ENCODE peak calls at places on chromosome 1, in six cellular contexts. X, C, Z, M, F and V are unnamed samples.

GRCh38 chr1:173249349-173249748 is 42.2 kb upstream of the TNFSF4 start:
- DNase-seq in M (no peak), X (no peak), C (no peak), F (no peak), Z (no peak), V (no peak)

GRCh38 chr1:21925334-21925940 is 11.7 kb downstream of the HSPG2 start:
- DNase-seq in M (no peak), F (no peak), X (no peak), Z (no peak), C (no peak), V (no peak)

GRCh38 chr1:181349512-181349911 is 133.8 kb upstream of the CACNA1E start:
- DNase-seq in F (no peak), M (no peak), C (no peak), Z (no peak), X (no peak), V (no peak)

GRCh38 chr1:201686709-201687455 is 142.1 kb upstream of the IPO9 start:
- DNase-seq in C (no peak), M (no peak), F (no peak), Z (no peak), X (peak; percentile 45), V (no peak)

GRCh38 chr1:97047412-97047793 is 325.8 kb downstream of the PTBP2 start:
- DNase-seq in Z (no peak), C (no peak), X (no peak), M (no peak), F (no peak), V (no peak)

GRCh38 chr1:42469727-42470126 is 6.6 kb downstream of the CCDC30 start:
- DNase-seq in F (no peak), X (no peak), M (no peak), Z (no peak), C (no peak), V (no peak)

GRCh38 chr1:185375583-185375982 is 58.5 kb upstream of the IVNS1ABP start:
- DNase-seq in M (no peak), C (no peak), Z (no peak), X (no peak), F (no peak), V (no peak)

GRCh38 chr1:219413523-219413922 is 199.4 kb downstream of the ZC3H11B start:
- DNase-seq in F (no peak), M (no peak), X (no peak), C (no peak), Z (no peak), V (no peak)

GRCh38 chr1:186225089-186225488 is 150.0 kb downstream of the TPR start:
- DNase-seq in X (no peak), M (no peak), C (no peak), F (no peak), Z (no peak), V (no peak)

GRCh38 chr1:229085291-229085690 is 185.6 kb upstream of the RAB4A start:
- DNase-seq in M (no peak), X (no peak), C (no peak), Z (no peak), F (no peak), V (no peak)

GRCh38 chr1:6827081-6827480 is 41.8 kb downstream of the CAMTA1 start:
- DNase-seq in Z (no peak), X (no peak), C (no peak), F (no peak), M (no peak), V (no peak)

GRCh38 chr1:45522324-45523104 is 830 bp upstream of the PRDX1 start:
- DNase-seq in Z (peak; percentile 44), F (no peak), C (no peak), X (peak; percentile 35), M (no peak), V (no peak)

GRCh38 chr1:153633161-153633746 is 612 bp upstream of the CHTOP start:
- DNase-seq in M (no peak), C (no peak), X (no peak), Z (no peak), F (peak; percentile 45), V (no peak)

GRCh38 chr1:184590163-184590750 is 164.4 kb downstream of the EDEM3 start:
- DNase-seq in X (no peak), C (no peak), F (no peak), M (no peak), Z (no peak), V (no peak)

GRCh38 chr1:187794561-187794960 is 965.8 kb downstream of the PLA2G4A start:
- DNase-seq in F (no peak), X (no peak), M (no peak), Z (no peak), C (no peak), V (no peak)

GRCh38 chr1:99818063-99818699 is 32.0 kb upstream of the AGL start:
- DNase-seq in C (no peak), F (no peak), X (no peak), Z (no peak), M (no peak), V (no peak)

GRCh38 chr1:3824650-3825049 is 28.4 kb upstream of the LRRC47 start:
- DNase-seq in C (no peak), M (no peak), X (no peak), Z (no peak), F (no peak), V (no peak)

GRCh38 chr1:49465486-49466185 is 558.1 kb downstream of the AGBL4 start:
- DNase-seq in M (no peak), X (no peak), F (no peak), C (no peak), Z (no peak), V (no peak)

GRCh38 chr1:40313958-40314720 is 2.9 kb downstream of the COL9A2 start:
- DNase-seq in C (no peak), X (no peak), M (no peak), Z (no peak), F (no peak), V (peak; percentile 30)

GRCh38 chr1:155326020-155326526 is 5.4 kb downstream of the RUSC1 start:
- DNase-seq in F (no peak), C (no peak), X (no peak), M (no peak), Z (no peak), V (no peak)

GRCh38 chr1:222754386-222755139 is 17.6 kb downstream of the FAM177B start:
- DNase-seq in X (no peak), Z (no peak), F (no peak), C (no peak), M (no peak), V (no peak)

GRCh38 chr1:3192825-3193224 is 123.8 kb downstream of the PRDM16 start:
- DNase-seq in C (no peak), M (no peak), Z (no peak), F (no peak), X (no peak), V (peak; percentile 7)

GRCh38 chr1:115189814-115190541 is 100.7 kb upstream of the TSPAN2 start:
- DNase-seq in X (no peak), C (no peak), Z (peak; percentile 56), F (no peak), M (no peak), V (no peak)

GRCh38 chr1:110829955-110830553 is 42.9 kb upstream of the CD53 start:
- DNase-seq in M (peak; percentile 15), C (peak; percentile 37), F (peak; percentile 62), X (peak; percentile 16), Z (peak; percentile 45), V (peak; percentile 54)

GRCh38 chr1:41495171-41495948 is 10.9 kb upstream of the EDN2 start:
- DNase-seq in F (peak; percentile 76), C (no peak), Z (no peak), M (no peak), X (peak; percentile 63), V (peak; percentile 15)

GRCh38 chr1:205775717-205776056 is 405 bp upstream of the RAB29 start:
- DNase-seq in M (no peak), C (no peak), X (no peak), F (no peak), Z (no peak), V (no peak)

GRCh38 chr1:20276428-20276827 is 14.2 kb upstream of the VWA5B1 start:
- DNase-seq in Z (no peak), M (no peak), F (no peak), X (no peak), C (no peak), V (no peak)

GRCh38 chr1:30687886-30688285 is 35.5 kb downstream of the MATN1 start:
- DNase-seq in Z (no peak), X (no peak), F (no peak), M (no peak), C (no peak), V (no peak)
- TF ChIP-seq ATF3 in Z (no peak), X (no peak), F (no peak), M (no peak), C (no peak), V (no peak)

DNA sequence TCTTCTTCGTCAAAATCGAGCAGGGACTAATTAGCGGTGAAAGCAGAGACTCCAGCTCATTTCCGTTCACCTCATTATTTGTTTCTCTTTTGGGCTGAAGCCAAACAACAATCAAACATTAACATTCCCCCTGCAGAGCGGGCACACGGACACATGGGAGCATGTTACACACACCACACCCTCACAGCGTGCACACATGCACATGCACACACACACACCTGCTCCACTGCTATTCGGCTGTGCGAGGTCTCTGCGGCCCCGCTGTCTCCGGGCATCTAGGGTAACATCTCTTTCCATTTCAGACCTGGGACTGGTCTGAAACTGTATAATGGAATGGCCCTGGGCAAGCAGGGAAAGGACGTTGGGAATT is 58.4 kb upstream of the LRRC8D start:
- DNase-seq in C (no peak), M (no peak), X (no peak), F (no peak), Z (no peak), V (no peak)
- TF ChIP-seq ATF3 in C (no peak), M (no peak), X (no peak), F (no peak), Z (no peak), V (no peak)

GRCh38 chr1:194069168-194069830 is 882.9 kb upstream of the B3GALT2 start:
- DNase-seq in F (no peak), Z (no peak), X (no peak), C (no peak), M (no peak), V (no peak)
- TF ChIP-seq ATF3 in F (no peak), Z (no peak), X (no peak), C (no peak), M (no peak), V (no peak)

GRCh38 chr1:93623875-93624274 is 57.8 kb downstream of the BCAR3 start:
- DNase-seq in X (no peak), F (no peak), Z (no peak), M (no peak), C (no peak), V (no peak)
- TF ChIP-seq ATF3 in X (no peak), F (no peak), Z (no peak), M (no peak), C (no peak), V (no peak)

DNA sequence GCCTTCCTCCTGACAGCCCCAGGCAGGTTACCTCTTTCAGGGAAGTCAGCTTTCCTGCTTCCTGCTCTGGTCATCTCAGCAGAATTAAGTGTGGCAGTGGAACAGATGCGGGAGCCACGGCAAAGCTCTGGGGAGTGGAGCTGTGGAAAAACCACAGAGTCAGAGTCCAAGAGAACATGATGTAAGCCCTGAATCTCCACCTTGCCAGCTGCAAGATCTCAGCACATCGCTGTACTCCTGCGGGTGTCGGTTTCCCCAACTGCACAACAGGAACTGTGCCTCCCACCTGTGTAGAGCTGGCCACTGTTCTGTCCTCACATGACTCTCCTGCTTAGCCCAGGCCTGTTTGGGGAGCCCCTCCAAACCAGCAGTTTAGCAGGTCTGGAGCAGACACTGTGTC is 123.7 kb downstream of the MATN1 start:
- DNase-seq in X (no peak), F (no peak), Z (no peak), C (no peak), M (no peak), V (no peak)
- TF ChIP-seq ATF3 in X (no peak), F (no peak), Z (no peak), C (no peak), M (no peak), V (no peak)

GRCh38 chr1:100847481-100847880 is 47.2 kb downstream of the EXTL2 start:
- DNase-seq in M (no peak), X (no peak), F (no peak), Z (no peak), C (no peak), V (no peak)
- TF ChIP-seq ATF3 in M (no peak), X (no peak), F (no peak), Z (no peak), C (no peak), V (no peak)